ENCODE peak calls at places on chromosomes 16 and 17, in six cellular contexts. L is progenitor cell of endocrine pancreas; R is LHCN-M2; B is M059J; C is activated T-helper 1 cell treated with Interleukin-2 at 50 U/mL for 16 hours; J is stimulated activated CD4-positive, alpha-beta T cell treated with anti-CD3 and anti-CD28 coated beads, Interleukin-15, amount 100 ng/mL, for 1 hour. K is an unnamed sample.

GRCh38 chr17:64056269-64057005 is 36.0 kb upstream of the ICAM2 start:
- DNase-seq in L (no peak), R (no peak), B (no peak), C (no peak), J (no peak), K (no peak)

GRCh38 chr17:49514374-49514738 is 19.3 kb downstream of the NGFR start:
- DNase-seq in L (no peak), R (no peak), B (no peak), C (no peak), J (no peak), K (peak; percentile 48)

GRCh38 chr16:67163164-67163902 is 1.2 kb upstream of the HSF4 start:
- DNase-seq in L (no peak), R (no peak), B (peak; percentile 56), C (peak; percentile 28), J (no peak), K (peak; percentile 42)

GRCh38 chr16:12907670-12908233 is 6.4 kb downstream of the SHISA9 start:
- DNase-seq in L (no peak), R (peak; percentile 37), B (peak; percentile 29), C (no peak), J (no peak), K (peak; percentile 4)

GRCh38 chr16:6665126-6665525 is 667.5 kb upstream of the RBFOX1 start:
- DNase-seq in L (no peak), R (no peak), B (no peak), C (no peak), J (no peak), K (no peak)

GRCh38 chr16:57045694-57046381 is 46.5 kb upstream of the CPNE2 start:
- DNase-seq in L (peak; percentile 39), R (peak; percentile 42), B (no peak), C (no peak), J (no peak), K (peak; percentile 72)

GRCh38 chr17:43334744-43335400 is 63.9 kb upstream of the ARL4D start:
- DNase-seq in L (no peak), R (no peak), B (no peak), C (no peak), J (no peak), K (no peak)

GRCh38 chr16:87068316-87068715 is 248.9 kb downstream of the C16orf95 start:
- DNase-seq in L (no peak), R (no peak), B (peak; percentile 25), C (no peak), J (no peak), K (no peak)

GRCh38 chr17:13099906-13100305 is 82.1 kb upstream of the ELAC2 start:
- DNase-seq in L (no peak), R (no peak), B (no peak), C (no peak), J (no peak), K (no peak)

GRCh38 chr16:27880312-27880711 is 183.2 kb downstream of the GSG1L start:
- DNase-seq in L (no peak), R (no peak), B (no peak), C (no peak), J (no peak), K (no peak)

GRCh38 chr17:36504156-36504545 is 17.7 kb downstream of the ZNHIT3 start:
- DNase-seq in L (no peak), R (no peak), B (no peak), C (no peak), J (no peak), K (no peak)

GRCh38 chr16:84739349-84740124 is 39.7 kb downstream of the USP10 start:
- DNase-seq in L (no peak), R (peak; percentile 78), B (peak; percentile 94), C (no peak), J (no peak), K (peak; percentile 97)

GRCh38 chr17:41907185-41907556 is 11.6 kb downstream of the ACLY start:
- DNase-seq in L (no peak), R (peak; percentile 46), B (peak; percentile 89), C (no peak), J (no peak), K (peak; percentile 55)

GRCh38 chr17:7884581-7885356 is 3.8 kb upstream of the CHD3 start:
- DNase-seq in L (no peak), R (no peak), B (no peak), C (peak; percentile 30), J (no peak), K (peak; percentile 26)

GRCh38 chr16:81238296-81239011 is at the start of gene BCO1:
- DNase-seq in L (no peak), R (peak; percentile 61), B (peak; percentile 77), C (no peak), J (no peak), K (peak; percentile 71)

GRCh38 chr16:67647681-67648080 is 2.7 kb downstream of the CARMIL2 start:
- DNase-seq in L (no peak), R (no peak), B (no peak), C (no peak), J (no peak), K (no peak)

GRCh38 chr17:16935786-16936185 is 36.1 kb downstream of the TNFRSF13B start:
- DNase-seq in L (no peak), R (no peak), B (no peak), C (no peak), J (no peak), K (no peak)

GRCh38 chr17:34712481-34713195 is 133.3 kb downstream of the TMEM132E start:
- DNase-seq in L (no peak), R (no peak), B (no peak), C (no peak), J (no peak), K (no peak)

GRCh38 chr17:7045492-7046126 is 1.7 kb upstream of the SLC16A11 start:
- DNase-seq in L (no peak), R (peak; percentile 70), B (peak; percentile 70), C (no peak), J (no peak), K (peak; percentile 82)